ENCODE peak calls at places on chromosomes 3 and 15, in eight cellular contexts. O is RPMI7951, R is ureter, I is kidney epithelial cell, X is DMS79, U is aorta, N is T-helper 17 cell, S is pulmonary artery endothelial cell. E is an unnamed sample.

GRCh38 chr15:25435474-25436243 is 3.2 kb downstream of the UBE3A start:
- DNase-seq in X (no peak), S (no peak), I (no peak), U (no peak), O (no peak), R (no peak), N (no peak), E (no peak)

GRCh38 chr3:15665510-15666150 is 64.1 kb downstream of the BTD start:
- DNase-seq in N (no peak), U (no peak), X (no peak), I (no peak), R (no peak), S (no peak), O (no peak), E (no peak)

GRCh38 chr3:152835311-152836102 is 576 bp downstream of the P2RY1 start:
- DNase-seq in O (peak), U (peak), R (peak), S (peak), I (no peak), X (no peak), N (no peak), E (peak)

GRCh38 chr3:140505256-140505655 is 172.6 kb upstream of the TRIM42 start:
- DNase-seq in S (no peak), R (no peak), O (peak), X (no peak), N (no peak), U (no peak), I (peak), E (no peak)

GRCh38 chr3:138950006-138950644 is 3.1 kb downstream of the FOXL2NB start:
- DNase-seq in X (no peak), I (no peak), S (no peak), U (no peak), N (no peak), R (no peak), O (peak), E (no peak)

GRCh38 chr3:115843206-115843605 is 219.9 kb downstream of the GAP43 start:
- DNase-seq in R (no peak), X (no peak), S (no peak), O (no peak), I (no peak), N (no peak), U (no peak), E (no peak)

GRCh38 chr3:10505050-10505790 is at the start of gene ATP2B2:
- DNase-seq in R (no peak), S (no peak), N (no peak), X (no peak), U (no peak), O (no peak), I (no peak), E (peak)

GRCh38 chr3:134606033-134607025 is 44.5 kb downstream of the KY start:
- DNase-seq in N (no peak), R (no peak), S (no peak), X (no peak), I (no peak), U (no peak), O (no peak), E (no peak)

GRCh38 chr3:63937661-63938651 is 25.8 kb upstream of the SCAANT1 start:
- DNase-seq in R (no peak), X (no peak), O (no peak), N (no peak), U (no peak), I (peak), S (no peak), E (no peak)

GRCh38 chr3:157868881-157869280 is 237.3 kb downstream of the SHOX2 start:
- DNase-seq in O (no peak), U (no peak), S (no peak), R (no peak), N (no peak), X (no peak), I (no peak), E (no peak)

GRCh38 chr15:60740787-60741354 is 261.9 kb upstream of the ICE2 start:
- DNase-seq in O (no peak), U (no peak), X (no peak), I (no peak), S (no peak), N (no peak), R (no peak), E (no peak)

GRCh38 chr15:69193948-69194827 is 33.8 kb downstream of the GLCE start:
- DNase-seq in I (no peak), X (no peak), N (no peak), U (no peak), O (peak), S (peak), R (no peak), E (no peak)

GRCh38 chr3:152610621-152611020 is 224.3 kb upstream of the P2RY1 start:
- DNase-seq in X (no peak), U (no peak), S (no peak), O (no peak), I (no peak), N (no peak), R (no peak), E (no peak)

GRCh38 chr15:52710050-52710709 is 31.0 kb upstream of the ATOSA start:
- DNase-seq in O (peak), N (no peak), S (no peak), R (no peak), X (no peak), U (no peak), I (no peak), E (no peak)

GRCh38 chr15:66912001-66912400 is 153.4 kb upstream of the SMAD3 start:
- DNase-seq in X (no peak), I (no peak), R (no peak), N (no peak), O (no peak), U (no peak), S (no peak), E (no peak)

GRCh38 chr3:195885036-195885871 is 23.1 kb downstream of the TNK2 start:
- DNase-seq in X (no peak), S (no peak), R (no peak), U (no peak), I (no peak), O (no peak), N (no peak), E (no peak)

GRCh38 chr15:75027551-75027950 is 4.2 kb downstream of the PPCDC start:
- DNase-seq in S (no peak), X (no peak), O (no peak), I (no peak), U (no peak), R (no peak), N (no peak), E (no peak)

GRCh38 chr3:171458056-171458856 is 1.9 kb downstream of the TNIK start:
- DNase-seq in O (peak), S (no peak), U (no peak), N (peak), R (peak), I (no peak), X (no peak), E (no peak)

GRCh38 chr3:22982981-22983582 is 220.0 kb upstream of the UBE2E2 start:
- DNase-seq in I (no peak), S (no peak), N (no peak), R (no peak), U (no peak), O (peak), X (no peak), E (no peak)

GRCh38 chr3:133831966-133832801 is 26.6 kb downstream of the SRPRB start:
- DNase-seq in O (no peak), I (no peak), R (no peak), N (no peak), X (no peak), U (no peak), S (no peak), E (no peak)

E was measured in NT2/D1.